ENCODE peak calls at places on chromosomes 5 and 9, in seven cellular contexts. K is HCT116, V is HEK293T, F is HepG2, C is GM12878, I is K562, A is H1. Q is an unnamed sample.

GRCh38 chr9:121122450-121123032 is 47.8 kb downstream of the CNTRL start:
- DNase-seq in K (no peak), F (no peak), C (peak), A (no peak), I (no peak), V (no peak), Q (no peak)

GRCh38 chr5:31383734-31384133 is 148.2 kb downstream of the DROSHA start:
- DNase-seq in F (no peak), C (no peak), K (no peak), A (no peak), V (no peak), I (peak), Q (no peak)

GRCh38 chr5:111224561-111224989 is 391 bp downstream of the CAMK4 start:
- DNase-seq in A (no peak), C (no peak), V (no peak), K (no peak), F (no peak), I (no peak), Q (no peak)

GRCh38 chr5:138603521-138603920 is 28.3 kb upstream of the HSPA9 start:
- DNase-seq in V (no peak), K (no peak), I (no peak), A (no peak), C (peak), F (no peak), Q (no peak)

GRCh38 chr9:134734270-134734669 is 92.7 kb downstream of the COL5A1 start:
- DNase-seq in V (peak), A (no peak), K (no peak), C (no peak), F (peak), I (no peak), Q (no peak)

GRCh38 chr5:3285621-3286020 is 310.0 kb upstream of the IRX1 start:
- DNase-seq in F (no peak), V (no peak), C (no peak), K (no peak), A (no peak), I (no peak), Q (no peak)

GRCh38 chr5:137563301-137563645 is 64.1 kb upstream of the SPOCK1 start:
- DNase-seq in V (no peak), K (no peak), A (no peak), C (no peak), F (no peak), I (no peak), Q (no peak)

GRCh38 chr5:170034231-170034630 is 53.9 kb upstream of the INSYN2B start:
- DNase-seq in C (no peak), F (no peak), I (no peak), K (no peak), A (no peak), V (no peak), Q (no peak)

GRCh38 chr9:2053883-2054845 is 39.0 kb downstream of the SMARCA2 start:
- DNase-seq in K (no peak), C (peak), I (no peak), F (no peak), V (no peak), A (no peak), Q (no peak)

GRCh38 chr9:35757527-35758275 is 3.6 kb upstream of the MSMP start:
- DNase-seq in A (no peak), I (no peak), K (no peak), F (peak), C (no peak), V (no peak), Q (no peak)

GRCh38 chr9:4066120-4066519 is 233.7 kb downstream of the GLIS3 start:
- DNase-seq in K (no peak), I (no peak), C (no peak), A (no peak), V (no peak), F (no peak), Q (no peak)

GRCh38 chr9:6962164-6962563 is 204.4 kb downstream of the KDM4C start:
- DNase-seq in F (no peak), A (no peak), V (no peak), I (no peak), C (no peak), K (no peak), Q (no peak)

GRCh38 chr5:485943-486491 is 38.2 kb downstream of the SLC9A3 start:
- DNase-seq in A (no peak), I (peak), K (no peak), F (no peak), C (no peak), V (no peak), Q (no peak)

GRCh38 chr9:130942084-130942483 is 3.0 kb upstream of the FIBCD1 start:
- DNase-seq in A (no peak), C (no peak), I (peak), V (no peak), K (no peak), F (no peak), Q (no peak)
- TF ChIP-seq SP1 in A (no peak), C (no peak), I (no peak), V (no peak), K (no peak), F (no peak), Q (no peak)

GRCh38 chr9:94612071-94612470 is 18.4 kb upstream of the FBP2 start:
- DNase-seq in C (no peak), V (no peak), A (no peak), I (no peak), F (peak), K (no peak), Q (no peak)

GRCh38 chr9:94611638-94612068 is 18.0 kb upstream of the FBP2 start:
- DNase-seq in V (no peak), A (no peak), K (no peak), C (no peak), I (no peak), F (no peak), Q (no peak)

GRCh38 chr9:94607340-94607695 is 13.7 kb upstream of the FBP2 start:
- DNase-seq in C (no peak), A (no peak), V (no peak), I (no peak), F (no peak), K (no peak), Q (no peak)

GRCh38 chr9:94610181-94610591 is 16.6 kb upstream of the FBP2 start:
- DNase-seq in V (no peak), A (no peak), F (no peak), K (no peak), C (no peak), I (no peak), Q (no peak)

DNA sequence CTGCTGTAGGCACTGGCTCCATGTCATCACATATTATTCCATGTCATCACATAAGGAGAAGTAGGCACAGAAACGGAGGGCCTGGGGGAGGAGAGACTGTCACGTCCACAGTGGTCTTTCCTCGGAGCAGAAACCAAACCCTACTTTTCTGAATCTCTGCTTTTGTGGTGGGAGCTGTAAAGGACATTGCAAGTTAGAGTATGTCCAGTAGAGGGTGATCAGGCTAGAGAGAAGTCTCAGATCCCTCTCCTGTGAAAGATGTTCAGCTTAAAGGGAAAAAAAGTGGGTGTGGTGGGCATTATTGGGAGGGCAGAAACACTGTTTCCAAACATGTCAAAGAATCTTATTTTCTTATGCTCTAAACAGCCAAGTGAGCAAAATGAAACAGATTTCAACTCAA is 19.4 kb upstream of the FBP2 start:
- DNase-seq in F (no peak), C (no peak), I (no peak), V (no peak), K (no peak), A (no peak), Q (no peak)
- TF ChIP-seq SP1 in F (no peak), C (no peak), I (no peak), V (no peak), K (no peak), A (no peak), Q (no peak)

GRCh38 chr5:139862313-139862712 is 66.7 kb downstream of the PSD2 start:
- DNase-seq in A (no peak), K (no peak), F (no peak), I (no peak), C (peak), V (no peak), Q (no peak)

GRCh38 chr5:139861889-139862207 is 66.2 kb downstream of the PSD2 start:
- DNase-seq in C (no peak), V (no peak), I (no peak), F (no peak), A (no peak), K (no peak), Q (no peak)

GRCh38 chr5:139863855-139864558 is 68.4 kb downstream of the PSD2 start:
- DNase-seq in F (peak), C (no peak), A (no peak), I (peak), K (no peak), V (peak), Q (peak)

GRCh38 chr5:139863361-139863760 is 67.8 kb downstream of the PSD2 start:
- DNase-seq in F (no peak), K (no peak), C (no peak), A (no peak), I (no peak), V (no peak), Q (no peak)

DNA sequence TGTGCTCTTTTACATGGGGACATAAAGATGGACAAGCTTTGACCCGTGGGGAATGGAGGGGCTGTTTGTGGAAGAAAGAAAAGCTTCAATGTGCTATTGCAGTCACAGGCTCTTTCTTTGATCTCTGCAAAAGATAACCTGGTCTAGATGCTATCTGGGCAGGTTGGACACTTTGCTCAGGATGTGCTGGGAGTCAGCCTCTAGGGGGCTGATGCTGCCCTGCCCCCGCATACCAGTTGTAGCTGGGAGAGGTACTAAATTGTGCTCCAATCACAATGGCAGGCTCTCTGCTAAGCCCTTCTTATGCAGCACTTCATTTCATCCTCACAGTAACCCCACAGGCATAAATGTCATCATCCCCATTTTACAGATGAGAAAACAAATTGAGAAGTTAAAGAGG is 67.2 kb downstream of the PSD2 start:
- DNase-seq in A (no peak), K (no peak), I (peak), V (no peak), C (no peak), F (no peak), Q (no peak)
- TF ChIP-seq SP1 in A (no peak), K (no peak), I (no peak), V (no peak), C (no peak), F (no peak), Q (no peak)

DNA sequence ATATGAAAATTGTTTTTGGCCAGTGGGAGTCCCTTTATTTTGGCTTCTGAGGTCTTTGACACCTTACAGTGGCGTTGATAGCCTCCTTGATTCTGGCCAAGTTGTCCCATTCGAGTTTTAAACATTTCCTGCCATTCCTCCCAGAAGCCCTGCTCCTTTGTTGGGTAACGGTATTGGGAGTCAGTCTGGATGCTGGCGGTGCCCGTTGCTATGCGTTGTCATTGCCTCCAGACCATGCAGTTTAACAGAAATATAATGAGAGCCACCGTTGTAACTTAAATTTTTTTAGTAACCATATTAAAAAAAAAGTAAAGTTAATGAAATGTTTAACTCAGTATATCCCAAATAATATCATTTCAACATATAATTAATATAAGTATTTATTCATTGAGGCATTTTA is 35.0 kb downstream of the GALNT12 start:
- DNase-seq in F (no peak), I (no peak), A (no peak), C (no peak), V (no peak), K (no peak), Q (no peak)
- TF ChIP-seq SP1 in F (no peak), I (no peak), A (no peak), C (no peak), V (no peak), K (no peak), Q (no peak)

GRCh38 chr9:128141604-128142003 is 7.6 kb upstream of the LCN2 start:
- DNase-seq in C (no peak), F (no peak), V (no peak), K (no peak), A (no peak), I (no peak), Q (no peak)
- TF ChIP-seq SP1 in C (no peak), F (no peak), V (no peak), K (no peak), A (no peak), I (no peak), Q (no peak)

GRCh38 chr5:139641116-139642080 is 6.8 kb upstream of the CXXC5 start:
- DNase-seq in K (no peak), C (no peak), F (no peak), V (no peak), I (no peak), A (no peak), Q (no peak)

GRCh38 chr5:139644646-139645494 is 3.3 kb upstream of the CXXC5 start:
- DNase-seq in F (no peak), I (no peak), K (no peak), A (no peak), C (no peak), V (no peak), Q (no peak)

GRCh38 chr5:139644001-139644456 is 4.1 kb upstream of the CXXC5 start:
- DNase-seq in C (no peak), A (no peak), I (no peak), V (no peak), F (no peak), K (no peak), Q (no peak)

GRCh38 chr5:139642213-139642612 is 5.9 kb upstream of the CXXC5 start:
- DNase-seq in I (no peak), A (no peak), F (no peak), C (no peak), V (no peak), K (no peak), Q (no peak)

GRCh38 chr5:139642891-139643871 is 5.0 kb upstream of the CXXC5 start:
- DNase-seq in A (no peak), C (no peak), V (no peak), K (no peak), I (no peak), F (peak), Q (no peak)
- TF ChIP-seq SP1 in A (no peak), C (no peak), V (no peak), K (no peak), I (no peak), F (no peak), Q (peak)

GRCh38 chr9:130986311-130986940 is 22.5 kb upstream of the LAMC3 start:
- DNase-seq in V (no peak), I (no peak), F (no peak), K (no peak), A (no peak), C (no peak), Q (no peak)
- TF ChIP-seq SP1 in V (no peak), I (no peak), F (no peak), K (no peak), A (no peak), C (no peak), Q (no peak)

GRCh38 chr9:38424918-38425317 is 664 bp upstream of the IGFBPL1 start:
- DNase-seq in F (no peak), A (no peak), K (no peak), V (no peak), I (no peak), C (no peak), Q (no peak)

GRCh38 chr9:38422555-38423245 is 1.6 kb downstream of the IGFBPL1 start:
- DNase-seq in I (no peak), A (no peak), C (no peak), V (no peak), F (no peak), K (no peak), Q (no peak)

GRCh38 chr9:38423273-38423938 is 848 bp downstream of the IGFBPL1 start:
- DNase-seq in I (no peak), A (no peak), V (no peak), F (no peak), K (no peak), C (no peak), Q (no peak)

GRCh38 chr9:38421498-38422211 is 2.6 kb downstream of the IGFBPL1 start:
- DNase-seq in K (no peak), C (no peak), F (no peak), V (peak), A (no peak), I (no peak), Q (peak)

DNA sequence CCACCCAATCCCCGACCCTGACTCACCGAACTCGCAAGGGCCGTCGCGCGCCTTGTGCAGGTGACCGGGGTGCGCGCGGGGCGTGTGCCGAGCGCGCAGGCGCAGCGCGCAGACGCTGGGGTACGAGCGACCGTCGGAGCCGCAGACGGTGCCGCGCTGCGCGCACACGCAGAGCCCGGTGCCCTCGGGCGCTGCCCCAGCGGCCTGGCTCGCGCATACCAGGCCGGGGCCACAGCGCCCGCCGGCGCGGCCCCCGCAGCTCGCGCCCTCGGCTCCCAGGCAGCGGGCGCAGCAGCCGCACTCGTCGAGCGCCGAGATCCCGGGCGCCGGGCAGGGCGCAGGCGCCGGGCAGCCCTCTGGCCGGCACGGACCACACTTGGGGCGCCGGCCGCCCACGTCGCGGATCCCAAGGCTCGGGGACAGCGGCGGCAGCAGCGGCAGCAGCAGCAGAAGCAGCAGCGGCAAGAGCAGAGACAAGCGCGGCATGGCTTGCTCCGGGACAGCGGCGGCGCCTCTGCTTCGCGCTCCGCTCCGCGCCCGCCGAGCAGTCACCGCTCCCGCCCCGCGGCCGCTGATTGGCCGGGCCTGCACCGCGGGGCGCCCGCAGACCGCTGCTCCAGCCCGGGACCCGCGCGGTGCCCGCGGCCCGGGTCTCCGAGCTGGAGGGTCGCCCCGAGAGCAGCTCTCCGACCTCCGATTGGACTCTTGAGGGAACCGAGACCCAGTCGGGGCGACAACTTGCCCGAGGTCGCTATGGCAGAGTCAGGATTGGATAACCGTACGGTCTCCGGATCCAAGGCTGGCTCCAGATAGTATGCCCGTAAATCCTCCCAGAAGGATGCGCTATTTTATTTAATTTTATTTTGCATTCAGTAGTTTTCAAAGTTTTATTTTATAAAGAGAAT is at the start of gene IGFBPL1:
- DNase-seq in F (no peak), C (no peak), I (peak), K (no peak), V (peak), A (no peak), Q (peak)
- TF ChIP-seq SP1 in F (no peak), C (no peak), I (no peak), K (no peak), V (no peak), A (no peak), Q (peak)

GRCh38 chr5:171422902-171423663 is 3.6 kb downstream of the FGF18 start:
- DNase-seq in I (no peak), F (no peak), A (no peak), C (no peak), K (no peak), V (no peak), Q (peak)

GRCh38 chr5:171419663-171420428 is 399 bp downstream of the FGF18 start:
- DNase-seq in A (no peak), I (no peak), F (no peak), K (no peak), C (no peak), V (peak), Q (peak)

GRCh38 chr5:171420429-171421231 is 1.2 kb downstream of the FGF18 start:
- DNase-seq in I (no peak), A (no peak), C (no peak), F (no peak), K (no peak), V (no peak), Q (peak)

GRCh38 chr5:171422495-171422894 is 3.0 kb downstream of the FGF18 start:
- DNase-seq in I (no peak), K (no peak), V (no peak), A (no peak), C (no peak), F (no peak), Q (no peak)

DNA sequence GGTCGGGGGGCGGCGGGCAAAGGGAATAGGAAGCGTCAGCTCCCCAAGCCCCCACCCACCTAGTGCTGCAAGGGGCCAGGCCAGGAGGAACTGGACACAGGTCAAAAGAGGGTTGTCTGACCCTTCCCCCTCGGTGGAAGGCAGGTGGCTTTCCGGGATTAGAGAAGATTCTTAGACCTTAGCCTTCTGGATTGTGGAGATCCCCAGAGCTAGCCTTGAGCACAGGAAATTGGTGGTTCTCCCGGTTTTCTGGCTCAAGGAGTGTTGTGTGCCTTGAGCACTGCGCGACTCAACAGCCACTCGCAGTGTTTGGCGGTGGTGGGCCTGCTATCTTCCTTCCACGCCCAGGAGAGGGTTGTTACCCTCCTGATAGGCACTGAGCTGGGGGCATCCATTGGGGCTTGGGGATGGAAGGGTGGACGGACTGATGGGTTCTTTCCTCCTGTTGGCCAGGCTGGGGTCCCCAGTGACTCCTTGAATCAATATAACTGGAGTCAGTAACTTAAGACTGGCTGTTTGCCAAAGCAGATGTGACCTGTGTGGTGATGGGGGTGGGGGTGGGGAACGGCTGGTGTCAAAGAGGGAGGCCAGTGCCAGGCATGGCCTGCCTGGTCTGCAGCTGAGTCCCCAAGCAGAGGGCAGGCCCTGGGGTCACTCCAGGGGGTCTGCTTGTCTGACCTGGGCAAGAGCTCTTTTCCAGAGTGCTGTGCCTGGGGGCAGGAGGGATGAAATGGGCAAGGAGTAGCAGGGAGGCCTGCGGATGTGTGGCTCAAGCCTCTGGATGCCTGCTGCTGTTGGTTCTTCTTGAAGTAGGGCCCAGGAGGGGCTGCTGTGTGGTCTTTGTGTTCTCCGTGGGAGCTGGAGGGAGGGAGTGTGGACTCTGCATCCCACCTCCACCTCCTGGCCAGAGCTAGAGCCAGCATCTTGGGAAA is 2.1 kb downstream of the FGF18 start:
- DNase-seq in C (no peak), A (no peak), K (no peak), V (no peak), I (no peak), F (no peak), Q (no peak)
- TF ChIP-seq SP1 in C (no peak), A (no peak), K (no peak), V (no peak), I (no peak), F (no peak), Q (no peak)

Q was measured in WTC11.